ENCODE peak calls at places on chromosome 14, in seven cellular contexts. W is breast epithelium, M is A549, K is body of pancreas, E is neural progenitor cell, Q is endodermal cell, A is lower lobe of right lung. F is an unnamed sample.
A peak's percentile ranks its signal among the peaks of the same experiment; 100 is the strongest.

GRCh38 chr14:60561845-60562746 is 53.1 kb downstream of the SIX6 start:
- DNase-seq in E (peak; percentile 91), K (peak; percentile 37), M (peak; percentile 52), W (no peak), A (no peak), Q (peak; percentile 89), F (no peak)

GRCh38 chr14:66635435-66635834 is 127.5 kb downstream of the GPHN start:
- DNase-seq in E (no peak), K (no peak), W (no peak), A (no peak), Q (no peak), M (no peak), F (no peak)

GRCh38 chr14:27318769-27319280 is 721.0 kb upstream of the NOVA1 start:
- DNase-seq in Q (no peak), E (no peak), M (no peak), A (no peak), W (no peak), K (no peak), F (no peak)

GRCh38 chr14:88902850-88903249 is 78.4 kb downstream of the TTC8 start:
- DNase-seq in K (no peak), M (no peak), Q (no peak), W (no peak), A (no peak), E (no peak), F (peak; percentile 86)

GRCh38 chr14:87131879-87132278 is 861.1 kb downstream of the GALC start:
- DNase-seq in M (no peak), W (no peak), K (no peak), A (no peak), E (no peak), Q (no peak), F (no peak)

GRCh38 chr14:31420013-31420318 is 384 bp downstream of the HEATR5A start:
- DNase-seq in K (peak; percentile 78), Q (peak; percentile 91), M (peak; percentile 53), A (peak; percentile 89), W (peak; percentile 56), E (peak; percentile 86), F (no peak)

GRCh38 chr14:96207686-96208085 is 3.0 kb downstream of the BDKRB2 start:
- DNase-seq in Q (no peak), W (no peak), M (no peak), A (no peak), K (no peak), E (no peak), F (no peak)

GRCh38 chr14:58430156-58430555 is 2.6 kb downstream of the KIAA0586 start:
- DNase-seq in A (no peak), M (no peak), K (no peak), W (no peak), E (no peak), Q (no peak), F (no peak)

GRCh38 chr14:59176764-59177163 is 11.7 kb upstream of the DAAM1 start:
- DNase-seq in M (no peak), W (no peak), A (no peak), K (no peak), Q (no peak), E (no peak), F (no peak)

GRCh38 chr14:56650075-56650474 is 70.5 kb downstream of the TMEM260 start:
- DNase-seq in M (no peak), E (no peak), K (peak; percentile 23), A (no peak), W (no peak), Q (no peak), F (no peak)

GRCh38 chr14:56650977-56651376 is 71.4 kb downstream of the TMEM260 start:
- DNase-seq in W (no peak), E (no peak), K (no peak), A (no peak), M (no peak), Q (no peak), F (no peak)

DNA sequence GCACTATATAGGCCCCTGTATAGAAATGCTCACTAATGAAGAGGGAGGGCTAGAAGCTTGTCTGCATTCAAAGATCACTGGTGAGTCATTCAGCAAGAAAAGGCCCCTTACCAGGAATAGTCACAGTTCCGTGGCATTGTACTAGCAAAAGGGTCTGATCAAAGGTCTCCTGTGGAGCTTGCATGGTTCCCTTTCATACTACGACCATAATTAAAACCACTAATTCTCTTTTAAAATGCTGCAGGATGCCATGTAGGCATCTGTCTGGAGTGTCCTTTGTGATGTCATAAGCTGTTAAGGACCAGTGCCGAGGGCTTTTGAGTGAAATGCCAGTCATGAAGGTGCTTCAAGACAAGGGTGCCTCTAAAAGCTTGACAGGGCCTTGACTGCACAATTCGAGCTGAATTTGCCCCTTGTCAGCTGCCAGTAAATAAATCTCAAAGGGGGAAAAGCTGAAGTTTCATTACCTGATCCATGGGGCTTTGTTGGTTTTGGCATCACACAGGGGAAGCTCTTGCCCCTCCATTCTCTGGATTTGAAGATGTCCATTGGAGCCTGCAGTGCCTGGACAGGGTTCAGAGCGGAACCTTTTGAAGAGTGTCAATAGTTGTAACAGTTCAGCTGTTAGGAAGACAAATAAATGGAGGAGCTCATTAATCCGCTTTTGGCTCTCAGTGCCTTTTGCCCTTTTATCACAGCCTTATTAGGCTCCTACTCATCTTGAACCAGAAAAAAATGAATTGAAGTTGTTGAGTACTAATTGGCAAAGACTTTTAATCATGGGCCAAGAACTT is 69.1 kb downstream of the TMEM260 start:
- DNase-seq in W (no peak), E (peak; percentile 90), M (no peak), A (no peak), K (no peak), Q (peak; percentile 52), F (no peak)
- H3K9me3 ChIP-seq in W (no peaks in the 10 kb centered on the region), E (no peaks in the 10 kb centered on the region), M (no peaks in the 10 kb centered on the region), A (no peaks in the 10 kb centered on the region), K (no peaks in the 10 kb centered on the region), Q (no peaks in the 10 kb centered on the region), F (no peaks in the 10 kb centered on the region)

GRCh38 chr14:53495846-53496343 is 342.8 kb upstream of the DDHD1 start:
- DNase-seq in Q (no peak), A (no peak), E (no peak), W (no peak), K (no peak), M (no peak), F (no peak)

GRCh38 chr14:53493310-53493709 is 340.2 kb upstream of the DDHD1 start:
- DNase-seq in A (no peak), Q (no peak), W (no peak), M (no peak), E (no peak), K (no peak), F (no peak)

GRCh38 chr14:53493895-53494294 is 340.8 kb upstream of the DDHD1 start:
- DNase-seq in K (no peak), W (no peak), A (no peak), E (no peak), M (no peak), Q (peak; percentile 48), F (no peak)

GRCh38 chr14:53494587-53494986 is 341.5 kb upstream of the DDHD1 start:
- DNase-seq in W (no peak), K (no peak), Q (no peak), E (no peak), M (no peak), A (no peak), F (no peak)

DNA sequence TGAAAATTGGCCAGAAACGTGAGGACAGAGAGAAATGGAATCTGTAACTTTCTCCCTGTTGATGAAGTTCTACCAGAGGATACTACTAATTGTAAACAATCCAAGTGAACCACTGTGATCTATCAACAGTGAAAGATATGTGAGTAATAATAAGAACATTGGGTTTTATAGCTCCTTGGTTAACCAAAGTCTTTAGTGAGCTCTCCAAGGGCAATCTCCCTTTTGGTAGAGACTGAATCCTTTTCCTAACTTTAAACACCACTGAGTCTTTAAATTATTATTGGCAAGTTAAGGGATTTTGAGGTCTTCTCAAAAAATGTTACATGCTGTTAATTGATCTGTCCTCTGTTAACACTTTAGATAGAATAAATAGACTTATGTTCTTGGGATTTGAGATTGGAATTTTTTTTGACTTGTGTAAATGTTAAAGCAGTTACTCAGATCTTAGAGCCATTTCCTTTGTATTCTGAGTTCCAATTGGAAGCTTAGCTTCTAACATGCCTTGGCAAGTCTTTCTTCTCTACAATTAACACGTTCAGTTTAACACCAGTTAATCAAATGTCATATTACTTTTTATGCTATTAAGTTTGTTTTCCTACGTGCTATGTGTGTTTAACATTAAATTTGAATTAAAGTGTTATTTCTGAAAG is 338.3 kb upstream of the DDHD1 start:
- DNase-seq in M (no peak), W (no peak), Q (no peak), E (no peak), A (no peak), K (no peak), F (no peak)
- H3K4me1 ChIP-seq in M (no peaks in the 10 kb centered on the region), W (no peaks in the 10 kb centered on the region), Q (peaks cover 10% of the 10 kb centered on the region), E (peaks cover 21% of the 10 kb centered on the region), A (peaks cover 5% of the 10 kb centered on the region), K (no peaks in the 10 kb centered on the region), F (no peaks in the 10 kb centered on the region)

GRCh38 chr14:93811611-93812010 is 23.3 kb upstream of the PRIMA1 start:
- DNase-seq in E (no peak), M (no peak), K (no peak), A (no peak), Q (no peak), W (no peak), F (no peak)

DNA sequence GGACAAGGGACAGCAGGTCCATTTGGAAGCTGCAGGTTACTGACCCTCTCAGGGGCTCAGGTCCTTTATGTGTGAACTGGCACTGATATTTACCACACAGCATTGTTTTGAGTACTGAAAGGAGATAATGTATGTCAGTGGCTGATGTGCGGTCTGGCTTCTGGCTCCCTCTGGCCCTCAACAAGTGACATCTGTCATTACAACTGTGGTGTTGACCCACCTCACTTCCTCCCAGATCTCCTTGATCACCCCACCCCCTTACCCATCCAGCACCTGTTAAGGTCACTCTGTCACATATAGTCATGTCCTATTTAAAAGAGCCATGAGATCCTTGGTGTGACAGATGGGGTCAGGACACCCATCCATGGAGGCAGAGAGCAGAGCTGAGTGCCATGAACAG is 22.7 kb upstream of the PRIMA1 start:
- DNase-seq in Q (no peak), K (no peak), W (no peak), E (no peak), A (no peak), M (no peak), F (no peak)
- H3K9me3 ChIP-seq in Q (peaks cover 46% of the 10 kb centered on the region), K (peaks cover 4% of the 10 kb centered on the region), W (peaks cover 3% of the 10 kb centered on the region), E (peaks cover 9% of the 10 kb centered on the region), A (peaks cover 21% of the 10 kb centered on the region), M (peaks cover 20% of the 10 kb centered on the region), F (peaks cover 17% of the 10 kb centered on the region)

GRCh38 chr14:55339770-55340169 is 68.5 kb downstream of the FBXO34 start:
- DNase-seq in Q (no peak), A (no peak), W (no peak), E (no peak), M (no peak), K (no peak), F (no peak)
- H3K4me1 ChIP-seq in Q (peaks cover 6% of the 10 kb centered on the region), A (peaks cover 26% of the 10 kb centered on the region), W (no peaks in the 10 kb centered on the region), E (peaks cover 8% of the 10 kb centered on the region), M (peaks cover 23% of the 10 kb centered on the region), K (peaks cover 26% of the 10 kb centered on the region), F (peaks cover 17% of the 10 kb centered on the region)

GRCh38 chr14:30085943-30086342 is 158.3 kb upstream of the PRKD1 start:
- DNase-seq in M (no peak), K (no peak), Q (no peak), E (no peak), A (no peak), W (no peak), F (no peak)

DNA sequence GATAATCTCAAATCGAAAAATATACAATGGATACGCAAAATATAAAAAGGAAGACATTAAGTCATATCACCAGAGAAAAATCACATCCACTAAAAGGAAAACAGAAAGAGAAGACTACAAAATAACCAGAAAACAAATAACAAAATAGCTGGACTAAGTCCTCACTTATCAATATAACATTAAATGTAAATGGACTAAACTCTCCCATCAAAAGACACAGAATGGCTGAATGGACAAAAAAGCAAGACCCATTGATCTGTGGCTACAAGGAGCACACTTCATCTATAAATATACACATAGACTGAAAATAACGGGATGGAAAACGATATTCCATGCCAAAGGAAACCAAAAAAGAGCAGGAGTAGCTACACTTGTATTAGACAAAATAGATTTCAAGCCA is 161.0 kb upstream of the PRKD1 start:
- DNase-seq in W (no peak), E (no peak), A (no peak), K (no peak), M (no peak), Q (no peak), F (no peak)
- H3K9me3 ChIP-seq in W (peaks cover 18% of the 10 kb centered on the region), E (peaks cover 20% of the 10 kb centered on the region), A (peaks cover 14% of the 10 kb centered on the region), K (peaks cover 12% of the 10 kb centered on the region), M (no peaks in the 10 kb centered on the region), Q (peaks cover 21% of the 10 kb centered on the region), F (peaks cover 37% of the 10 kb centered on the region)

F was measured in esophagus muscularis mucosa.